ENCODE peak calls at places on chromosomes 16 and 17, in seven cellular contexts. T is HS-5, U is NCI-H82, C is hepatocyte, H is A549, V is left cardiac atrium, N is GM10248. A is an unnamed sample.
A peak's percentile ranks its signal among the peaks of the same experiment; 100 is the strongest.

GRCh38 chr17:15744091-15744676 is 12.1 kb downstream of the TBC1D26 start:
- DNase-seq in T (no peak), C (no peak), V (no peak), N (no peak), H (no peak), U (no peak), A (no peak)

GRCh38 chr17:74369221-74369620 is 1.9 kb downstream of the GPR142 start:
- DNase-seq in V (peak; percentile 62), N (peak; percentile 65), U (peak; percentile 90), H (no peak), C (no peak), T (no peak), A (peak; percentile 66)

GRCh38 chr16:65339062-65339461 is 217.2 kb upstream of the CDH11 start:
- DNase-seq in T (no peak), N (no peak), V (no peak), H (no peak), U (no peak), C (no peak), A (no peak)

GRCh38 chr17:39104046-39104445 is 47.4 kb downstream of the PLXDC1 start:
- DNase-seq in H (no peak), V (no peak), U (no peak), C (peak; percentile 60), T (no peak), N (no peak), A (no peak)

GRCh38 chr16:4597174-4597573 is 17.5 kb downstream of the UBALD1 start:
- DNase-seq in T (no peak), V (no peak), C (no peak), H (no peak), N (no peak), U (no peak), A (no peak)

GRCh38 chr16:87198328-87198731 is 118.9 kb downstream of the C16orf95 start:
- DNase-seq in N (no peak), U (no peak), V (no peak), H (no peak), T (no peak), C (no peak), A (peak; percentile 40)

GRCh38 chr17:45848868-45849535 is 4.3 kb downstream of the SPPL2C start:
- DNase-seq in H (no peak), C (no peak), T (no peak), U (no peak), V (no peak), N (no peak), A (no peak)

GRCh38 chr16:88768041-88768876 is 16.8 kb downstream of the PIEZO1 start:
- DNase-seq in N (no peak), H (no peak), V (peak; percentile 68), C (peak; percentile 45), T (no peak), U (peak; percentile 95), A (no peak)

GRCh38 chr16:29816694-29817441 is 916 bp downstream of the PAGR1 start:
- DNase-seq in V (peak; percentile 79), C (peak; percentile 73), N (peak; percentile 53), H (peak; percentile 71), U (peak; percentile 65), T (no peak), A (peak; percentile 80)

GRCh38 chr16:47806309-47806847 is 345.2 kb downstream of the PHKB start:
- DNase-seq in H (no peak), C (no peak), U (no peak), N (no peak), T (no peak), V (no peak), A (no peak)

GRCh38 chr17:56257075-56257474 is 103.8 kb downstream of the ANKFN1 start:
- DNase-seq in N (no peak), C (no peak), U (peak; percentile 3), T (no peak), V (no peak), H (no peak), A (peak; percentile 25)

GRCh38 chr16:29811896-29812665 is at the start of gene PRRT2:
- DNase-seq in T (no peak), U (peak; percentile 89), C (peak; percentile 85), V (peak; percentile 76), H (no peak), N (peak; percentile 51), A (peak; percentile 71)

GRCh38 chr17:3645310-3645709 is 8.8 kb downstream of the CTNS start:
- DNase-seq in T (no peak), V (no peak), H (no peak), C (no peak), N (no peak), U (no peak), A (no peak)

A was measured in GM23338.